ENCODE peak calls at places on chromosomes 12 and 14, in nine cellular contexts. N is CD8-positive, alpha-beta T cell; Q is iPS-NIHi11; W is transverse colon; I is activated CD4-positive, alpha-beta T cell treated with anti-CD3 and anti-CD28 coated beads for 48 hours; E is iris pigment epithelial cell; H is GM23338; S is psoas muscle; F is activated B cell treated with CpG ODN at 0.5 μM for 24 hours. K is an unnamed sample.

GRCh38 chr12:8662592-8662991 is at the start of gene MFAP5:
- DNase-seq in N (no peak), Q (no peak), W (no peak), I (no peak), E (no peak), H (peak), S (no peak), F (no peak), K (no peak)

GRCh38 chr12:103824845-103825244 is 16.2 kb downstream of the NT5DC3 start:
- DNase-seq in N (no peak), Q (no peak), W (no peak), I (no peak), E (no peak), H (no peak), S (no peak), F (no peak), K (no peak)

GRCh38 chr14:85987292-85987691 is 457.3 kb downstream of the FLRT2 start:
- DNase-seq in N (no peak), Q (no peak), W (no peak), I (no peak), E (no peak), H (peak), S (no peak), F (no peak), K (no peak)

GRCh38 chr12:59393506-59393905 is 202.3 kb upstream of the SLC16A7 start:
- DNase-seq in N (no peak), Q (no peak), W (no peak), I (no peak), E (no peak), H (no peak), S (no peak), F (no peak), K (no peak)

GRCh38 chr12:124006582-124007170 is 33.7 kb downstream of the ZNF664 start:
- DNase-seq in N (no peak), Q (no peak), W (no peak), I (peak), E (no peak), H (no peak), S (no peak), F (no peak), K (no peak)

GRCh38 chr14:26281280-26281998 is 316.4 kb downstream of the NOVA1 start:
- DNase-seq in N (no peak), Q (peak), W (no peak), I (no peak), E (peak), H (peak), S (no peak), F (no peak), K (no peak)

GRCh38 chr12:39157696-39158342 is 252.4 kb upstream of the CPNE8 start:
- DNase-seq in N (no peak), Q (no peak), W (no peak), I (no peak), E (peak), H (no peak), S (no peak), F (no peak), K (no peak)

GRCh38 chr14:77682158-77682553 is 25.7 kb downstream of the ALKBH1 start:
- DNase-seq in N (no peak), Q (no peak), W (no peak), I (no peak), E (peak), H (no peak), S (no peak), F (no peak), K (no peak)

GRCh38 chr14:34113051-34113511 is 162.2 kb upstream of the EGLN3 start:
- DNase-seq in N (no peak), Q (no peak), W (no peak), I (no peak), E (peak), H (no peak), S (no peak), F (no peak), K (no peak)

GRCh38 chr12:31867292-31867691 is 91.9 kb upstream of the RESF1 start:
- DNase-seq in N (no peak), Q (no peak), W (no peak), I (no peak), E (no peak), H (no peak), S (no peak), F (no peak), K (no peak)

GRCh38 chr14:92819011-92819410 is 24.9 kb downstream of the GOLGA5 start:
- DNase-seq in N (no peak), Q (no peak), W (no peak), I (no peak), E (no peak), H (no peak), S (no peak), F (no peak), K (no peak)

GRCh38 chr12:26870491-26871419 is 37.8 kb upstream of the ITPR2 start:
- DNase-seq in N (no peak), Q (peak), W (peak), I (no peak), E (peak), H (no peak), S (peak), F (no peak), K (peak)

GRCh38 chr14:74521756-74522155 is 28.2 kb downstream of the ISCA2 start:
- DNase-seq in N (no peak), Q (no peak), W (no peak), I (no peak), E (no peak), H (no peak), S (peak), F (no peak), K (no peak)

GRCh38 chr12:47082963-47083621 is 3.3 kb upstream of the AMIGO2 start:
- DNase-seq in N (no peak), Q (no peak), W (no peak), I (no peak), E (peak), H (no peak), S (no peak), F (no peak), K (no peak)

GRCh38 chr12:119229837-119230236 is 51.1 kb downstream of the HSPB8 start:
- DNase-seq in N (no peak), Q (peak), W (no peak), I (no peak), E (peak), H (peak), S (peak), F (no peak), K (no peak)

GRCh38 chr12:112107728-112108447 is 695 bp downstream of the NAA25 start:
- DNase-seq in N (peak), Q (peak), W (peak), I (peak), E (no peak), H (peak), S (peak), F (no peak), K (no peak)

GRCh38 chr12:58487280-58488141 is 432.8 kb downstream of the LRIG3 start:
- DNase-seq in N (no peak), Q (no peak), W (no peak), I (no peak), E (peak), H (no peak), S (no peak), F (no peak), K (no peak)

GRCh38 chr12:115609356-115609755 is 668.1 kb downstream of the MED13L start:
- DNase-seq in N (no peak), Q (no peak), W (no peak), I (no peak), E (peak), H (no peak), S (no peak), F (no peak), K (no peak)

GRCh38 chr12:29241821-29242591 is 92.9 kb downstream of the FAR2 start:
- DNase-seq in N (no peak), Q (peak), W (peak), I (peak), E (peak), H (peak), S (no peak), F (no peak), K (peak)

GRCh38 chr12:57175428-57176138 is 28.2 kb upstream of the LRP1-AS start:
- DNase-seq in N (peak), Q (peak), W (peak), I (peak), E (peak), H (peak), S (peak), F (no peak), K (peak)

GRCh38 chr12:47817272-47818006 is 2.3 kb downstream of the HDAC7 start:
- DNase-seq in N (no peak), Q (no peak), W (no peak), I (no peak), E (no peak), H (peak), S (peak), F (no peak), K (no peak)

GRCh38 chr14:93381644-93382043 is 34.7 kb downstream of the COX8C start:
- DNase-seq in N (no peak), Q (no peak), W (no peak), I (no peak), E (no peak), H (no peak), S (no peak), F (no peak), K (no peak)

GRCh38 chr12:116381240-116381743 is 103.8 kb upstream of the MED13L start:
- DNase-seq in N (no peak), Q (no peak), W (no peak), I (no peak), E (peak), H (no peak), S (no peak), F (no peak), K (no peak)

GRCh38 chr12:108603743-108604142 is 5.9 kb upstream of the TMEM119 start:
- DNase-seq in N (no peak), Q (no peak), W (no peak), I (no peak), E (no peak), H (no peak), S (no peak), F (no peak), K (no peak)

GRCh38 chr12:92469837-92470236 is 233.0 kb upstream of the PLEKHG7 start:
- DNase-seq in N (no peak), Q (no peak), W (no peak), I (no peak), E (peak), H (no peak), S (peak), F (no peak), K (no peak)

K was measured in stomach.